ENCODE peak calls at places on chromosomes 11 and 22, in six cellular contexts. X, Q, K, J, Y and D are unnamed samples.

GRCh38 chr22:39534591-39535301 is 2.2 kb upstream of the RPS19BP1 start:
- DNase-seq in J (peak; percentile 72), Y (peak; percentile 96), X (peak; percentile 49), K (peak; percentile 85), Q (peak; percentile 69), D (peak; percentile 70)

GRCh38 chr11:70204466-70204799 is 1.3 kb downstream of the FADD start:
- DNase-seq in K (no peak), X (no peak), J (peak; percentile 55), Y (no peak), Q (no peak), D (no peak)

GRCh38 chr22:24106385-24107381 is 74.6 kb upstream of the SUSD2 start:
- DNase-seq in Y (peak; percentile 28), K (peak; percentile 25), J (peak; percentile 71), Q (no peak), X (no peak), D (no peak)

GRCh38 chr11:111911563-111912401 is at the start of gene CRYAB:
- DNase-seq in Q (peak; percentile 83), X (peak; percentile 84), J (no peak), K (peak; percentile 89), Y (no peak), D (peak; percentile 61)

GRCh38 chr11:111766834-111767142 is 599 bp upstream of the PPP2R1B start:
- DNase-seq in Y (no peak), X (no peak), K (no peak), Q (no peak), J (no peak), D (no peak)

GRCh38 chr22:49413551-49413950 is 414.1 kb downstream of the BRD1 start:
- DNase-seq in Q (no peak), X (no peak), Y (no peak), K (no peak), J (no peak), D (no peak)

GRCh38 chr11:64095949-64096348 is 60.2 kb downstream of the FLRT1 start:
- DNase-seq in J (no peak), X (no peak), Y (no peak), K (no peak), Q (no peak), D (no peak)

GRCh38 chr11:64696045-64696444 is 27.0 kb downstream of the NRXN2 start:
- DNase-seq in Q (no peak), K (no peak), J (no peak), X (no peak), Y (no peak), D (no peak)

GRCh38 chr11:13224324-13224723 is 53.3 kb upstream of the BMAL1 start:
- DNase-seq in Y (no peak), X (no peak), K (no peak), Q (no peak), J (no peak), D (no peak)

GRCh38 chr11:111373590-111373989 is 5.5 kb downstream of the POU2AF1 start:
- DNase-seq in Q (no peak), J (peak; percentile 63), K (no peak), X (no peak), Y (no peak), D (no peak)

GRCh38 chr11:61532136-61533038 is 23.8 kb downstream of the LRRC10B start:
- DNase-seq in X (no peak), Y (peak; percentile 77), K (no peak), Q (peak; percentile 29), J (peak; percentile 35), D (peak; percentile 67)

GRCh38 chr11:20034941-20035340 is 125.3 kb downstream of the DBX1 start:
- DNase-seq in Y (no peak), K (no peak), X (no peak), J (no peak), Q (no peak), D (no peak)

GRCh38 chr22:44574581-44575343 is 76.7 kb upstream of the RTL6 start:
- DNase-seq in X (peak; percentile 11), Q (no peak), J (no peak), K (no peak), Y (no peak), D (no peak)

GRCh38 chr11:128711136-128711535 is 17.3 kb downstream of the FLI1 start:
- DNase-seq in Y (no peak), Q (peak; percentile 80), J (no peak), K (no peak), X (peak; percentile 88), D (peak; percentile 34)

GRCh38 chr11:130831506-130832385 is 84.5 kb downstream of the SNX19 start:
- DNase-seq in Y (no peak), Q (no peak), J (peak; percentile 84), X (peak; percentile 32), K (no peak), D (no peak)

GRCh38 chr22:32796865-32797573 is 4.5 kb upstream of the TIMP3 start:
- DNase-seq in Y (peak; percentile 71), X (peak; percentile 80), J (peak; percentile 55), K (peak; percentile 63), Q (peak; percentile 74), D (peak; percentile 55)

GRCh38 chr11:75656044-75656726 is 12.7 kb downstream of the MAP6 start:
- DNase-seq in K (no peak), Q (no peak), J (no peak), X (peak; percentile 33), Y (no peak), D (no peak)

GRCh38 chr11:79227308-79227707 is 213.5 kb downstream of the TENM4 start:
- DNase-seq in K (no peak), Y (no peak), X (no peak), Q (no peak), J (no peak), D (no peak)

GRCh38 chr11:63996512-63996911 is 10.3 kb downstream of the OTUB1 start:
- DNase-seq in J (no peak), X (no peak), K (no peak), Y (no peak), Q (no peak), D (no peak)

GRCh38 chr11:68040957-68041591 is 2.2 kb downstream of the TCIRG1 start:
- DNase-seq in J (no peak), X (no peak), Y (no peak), Q (no peak), K (no peak), D (no peak)

GRCh38 chr11:128572965-128573364 is 14.4 kb downstream of the ETS1 start:
- DNase-seq in Y (no peak), K (no peak), J (no peak), X (no peak), Q (no peak), D (no peak)

GRCh38 chr22:19811811-19812771 is 42.6 kb downstream of the GNB1L start:
- DNase-seq in K (no peak), X (no peak), Q (no peak), J (no peak), Y (no peak), D (no peak)

GRCh38 chr22:37205046-37205445 is 7.2 kb downstream of the SSTR3 start:
- DNase-seq in Y (no peak), Q (no peak), J (no peak), K (no peak), X (no peak), D (no peak)

GRCh38 chr11:74647831-74648230 is 55.4 kb downstream of the POLD3 start:
- DNase-seq in Y (no peak), K (no peak), J (no peak), X (no peak), Q (no peak), D (no peak)

GRCh38 chr11:74648894-74649293 is 56.5 kb downstream of the POLD3 start:
- DNase-seq in Y (no peak), Q (no peak), K (no peak), X (peak; percentile 59), J (no peak), D (no peak)

GRCh38 chr11:74647404-74647803 is 55.0 kb downstream of the POLD3 start:
- DNase-seq in Q (peak; percentile 16), K (no peak), Y (no peak), J (no peak), X (peak; percentile 11), D (no peak)

GRCh38 chr11:74646964-74647363 is 54.6 kb downstream of the POLD3 start:
- DNase-seq in K (no peak), Q (no peak), X (no peak), J (no peak), Y (peak; percentile 22), D (no peak)

DNA sequence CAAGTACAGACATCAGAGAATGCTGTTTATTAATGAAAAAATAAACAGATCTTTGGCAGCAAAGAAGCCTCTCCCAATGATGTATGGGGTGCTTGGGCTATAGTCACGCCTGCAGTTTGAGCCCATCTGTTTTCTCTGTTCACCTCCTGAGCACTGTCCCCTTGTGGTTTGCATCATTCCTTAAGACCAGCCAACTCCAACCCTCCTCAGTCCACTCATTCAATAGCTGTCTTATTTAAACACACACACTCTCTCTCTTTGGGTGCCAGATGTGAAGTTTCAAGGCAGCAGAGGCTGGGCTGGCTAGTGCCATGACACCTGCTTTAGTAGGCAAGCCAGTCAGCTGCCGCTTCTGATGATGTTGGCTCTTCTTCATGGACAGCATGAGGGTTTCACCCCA is 58.1 kb downstream of the POLD3 start:
- DNase-seq in X (peak; percentile 75), J (no peak), Y (no peak), Q (peak; percentile 18), K (peak; percentile 29), D (no peak)
- TF ChIP-seq CTCF in X (no peak), J (no peak), Y (no peak), Q (no peak), K (no peak), D (no peak)

GRCh38 chr11:84526250-84526649 is 1100.9 kb downstream of the DLG2 start:
- DNase-seq in Y (no peak), K (no peak), J (no peak), Q (peak; percentile 2), X (no peak), D (no peak)

GRCh38 chr11:84522331-84522730 is 1104.8 kb downstream of the DLG2 start:
- DNase-seq in Y (no peak), X (peak; percentile 30), J (no peak), Q (peak; percentile 7), K (no peak), D (no peak)

GRCh38 chr11:84518601-84519183 is 1108.5 kb downstream of the DLG2 start:
- DNase-seq in X (no peak), K (no peak), Q (no peak), J (no peak), Y (no peak), D (no peak)

GRCh38 chr11:84524422-84525051 is 1102.6 kb downstream of the DLG2 start:
- DNase-seq in K (no peak), Y (no peak), Q (peak; percentile 61), X (peak; percentile 29), J (peak; percentile 10), D (peak; percentile 6)
- TF ChIP-seq CTCF in K (peak; percentile 54), Y (peak; percentile 49), Q (peak; percentile 67), X (peak; percentile 43), J (no peak), D (peak; percentile 53)

DNA sequence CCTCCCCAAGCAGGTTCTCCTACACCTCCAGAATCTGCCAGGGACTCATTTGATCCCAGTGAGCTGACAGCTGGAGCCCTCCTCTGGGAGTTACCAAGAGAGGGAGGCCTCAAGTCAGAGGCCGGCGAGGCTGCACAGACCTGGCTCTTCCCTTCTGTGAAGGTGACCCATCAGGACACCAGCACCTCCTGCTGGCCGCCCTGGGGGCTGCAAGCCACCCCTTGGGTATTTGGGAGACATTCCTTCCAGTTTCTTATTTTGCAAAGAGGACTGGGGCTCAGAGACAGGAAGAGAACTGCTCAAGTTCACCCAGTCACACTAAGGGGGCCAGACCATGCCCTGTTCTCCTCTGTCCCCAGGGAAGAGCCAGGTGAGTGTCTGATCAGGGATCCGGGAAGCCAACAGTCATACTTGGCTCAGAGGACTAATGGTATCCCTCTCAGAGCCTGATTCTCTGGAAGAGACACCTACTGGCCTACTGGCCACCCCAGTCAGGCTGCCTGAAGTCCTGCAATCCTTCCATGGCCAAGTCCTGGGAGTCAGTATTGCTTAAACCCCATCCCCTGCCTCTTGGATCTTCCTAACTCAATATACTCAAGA is 40.5 kb upstream of the RIC3 start:
- DNase-seq in K (peak; percentile 33), J (peak; percentile 42), Y (peak; percentile 82), X (no peak), Q (no peak), D (no peak)
- TF ChIP-seq CTCF in K (peak; percentile 32), J (peak; percentile 70), Y (peak; percentile 72), X (peak; percentile 30), Q (peak; percentile 25), D (peak; percentile 36)

GRCh38 chr11:31045335-31045734 is 324.2 kb downstream of the DCDC1 start:
- DNase-seq in K (no peak), J (peak; percentile 9), Q (peak; percentile 43), Y (no peak), X (peak; percentile 3), D (peak; percentile 24)
- TF ChIP-seq CTCF in K (peak; percentile 35), J (peak; percentile 14), Q (peak; percentile 40), Y (peak; percentile 21), X (peak; percentile 25), D (no peak)